ENCODE peak calls at places on chromosomes 3 and 15, in four cellular contexts. N is adrenal gland, H is GF-D8, R is DMS53. G is an unnamed sample.

GRCh38 chr15:95561463-95561862 is 769.0 kb upstream of the NR2F2 start:
- DNase-seq in N (no peak), H (no peak), R (no peak), G (no peak)

GRCh38 chr15:31262901-31263671 is 63.5 kb upstream of the KLF13 start:
- DNase-seq in N (peak), H (peak), R (peak), G (peak)

GRCh38 chr3:30124435-30125390 is 481.7 kb upstream of the TGFBR2 start:
- DNase-seq in N (peak), H (no peak), R (peak), G (peak)

GRCh38 chr3:182812123-182812522 is 18.8 kb downstream of the ATP11B start:
- DNase-seq in N (no peak), H (no peak), R (no peak), G (no peak)

GRCh38 chr3:195388380-195388779 is 54.4 kb downstream of the ACAP2 start:
- DNase-seq in N (no peak), H (no peak), R (peak), G (no peak)

GRCh38 chr3:30972449-30972848 is 78.0 kb upstream of the GADL1 start:
- DNase-seq in N (no peak), H (no peak), R (no peak), G (no peak)

GRCh38 chr3:38438421-38438820 is 15.3 kb upstream of the ACVR2B start:
- DNase-seq in N (peak), H (peak), R (no peak), G (no peak)

GRCh38 chr15:70289191-70289955 is 191.7 kb upstream of the TLE3 start:
- DNase-seq in N (no peak), H (no peak), R (no peak), G (peak)

GRCh38 chr15:64249842-64250575 is 87.2 kb upstream of the PPIB start:
- DNase-seq in N (no peak), H (no peak), R (peak), G (no peak)

GRCh38 chr15:100902436-100903190 is 16.5 kb upstream of the LRRK1 start:
- DNase-seq in N (peak), H (peak), R (peak), G (peak)

GRCh38 chr15:100249096-100249815 is 92.5 kb downstream of the ADAMTS17 start:
- DNase-seq in N (no peak), H (no peak), R (no peak), G (no peak)

GRCh38 chr3:170909129-170909903 is 879 bp upstream of the EIF5A2 start:
- DNase-seq in N (peak), H (peak), R (no peak), G (peak)

GRCh38 chr15:64112077-64112772 is 16.4 kb downstream of the SNX1 start:
- DNase-seq in N (no peak), H (no peak), R (no peak), G (no peak)

GRCh38 chr15:70093481-70094309 is 4.0 kb downstream of the TLE3 start:
- DNase-seq in N (no peak), H (no peak), R (peak), G (peak)

GRCh38 chr3:154507727-154508126 is 77.7 kb upstream of the GPR149 start:
- DNase-seq in N (no peak), H (no peak), R (no peak), G (no peak)

GRCh38 chr3:166734734-166735133 is 645.4 kb downstream of the ZBBX start:
- DNase-seq in N (no peak), H (no peak), R (peak), G (peak)

GRCh38 chr3:64238971-64239667 is 13.9 kb upstream of the PRICKLE2 start:
- DNase-seq in N (peak), H (no peak), R (no peak), G (peak)

GRCh38 chr15:35195031-35195430 is 109.9 kb upstream of the NANOGP8 start:
- DNase-seq in N (no peak), H (no peak), R (no peak), G (no peak)

GRCh38 chr3:17583530-17583929 is 158.9 kb downstream of the TBC1D5 start:
- DNase-seq in N (no peak), H (no peak), R (no peak), G (no peak)

GRCh38 chr3:175208316-175208715 is 349.2 kb downstream of the NAALADL2 start:
- DNase-seq in N (no peak), H (no peak), R (peak), G (no peak)

GRCh38 chr3:127350172-127351050 is 62.6 kb upstream of the PRR20G start:
- DNase-seq in N (no peak), H (no peak), R (no peak), G (no peak)

GRCh38 chr15:34583399-34584320 is at the start of gene GOLGA8B:
- DNase-seq in N (peak), H (peak), R (peak), G (peak)

GRCh38 chr3:69379661-69380060 is 6.2 kb downstream of the FRMD4B start:
- DNase-seq in N (no peak), H (no peak), R (no peak), G (peak)

GRCh38 chr3:14538451-14539088 is 1.6 kb downstream of the GRIP2 start:
- DNase-seq in N (no peak), H (no peak), R (no peak), G (no peak)

GRCh38 chr15:42158941-42159340 is 2.5 kb upstream of the PLA2G4F start:
- DNase-seq in N (no peak), H (no peak), R (no peak), G (no peak)

GRCh38 chr3:107221856-107222255 is 155.4 kb upstream of the CCDC54 start:
- DNase-seq in N (no peak), H (no peak), R (no peak), G (no peak)

GRCh38 chr3:28348286-28348636 is 260 bp upstream of the ZCWPW2 start:
- DNase-seq in N (peak), H (no peak), R (no peak), G (no peak)